ENCODE peak calls at places on chromosome 1, in nine cellular contexts. One of them, this sample, is unnamed.

GRCh38 chr1:65260851-65261473 is 48.4 kb upstream of the DNAJC6 start:
- DNase-seq in A549: peak; percentile 71
- DNase-seq in ovary: no peak
- DNase-seq in body of pancreas: no peak
- DNase-seq in sigmoid colon: no peak
- DNase-seq in HCT116: peak; percentile 59
- DNase-seq in adrenal gland: peak; percentile 81
- DNase-seq in heart left ventricle: no peak
- DNase-seq in transverse colon: no peak
- DNase-seq in this sample: no peak

GRCh38 chr1:178684542-178685000 is 40.5 kb upstream of the RALGPS2 start:
- DNase-seq in A549: peak; percentile 33
- DNase-seq in ovary: no peak
- DNase-seq in body of pancreas: no peak
- DNase-seq in sigmoid colon: no peak
- DNase-seq in HCT116: peak; percentile 65
- DNase-seq in adrenal gland: no peak
- DNase-seq in heart left ventricle: no peak
- DNase-seq in transverse colon: no peak
- DNase-seq in this sample: no peak

GRCh38 chr1:68969430-68969829 is 472.5 kb upstream of the DEPDC1 start:
- DNase-seq in A549: no peak
- DNase-seq in ovary: no peak
- DNase-seq in body of pancreas: no peak
- DNase-seq in sigmoid colon: no peak
- DNase-seq in HCT116: no peak
- DNase-seq in adrenal gland: no peak
- DNase-seq in heart left ventricle: no peak
- DNase-seq in transverse colon: no peak
- DNase-seq in this sample: no peak

GRCh38 chr1:161706483-161707347 is at the start of gene FCRLA:
- DNase-seq in A549: no peak
- DNase-seq in ovary: no peak
- DNase-seq in body of pancreas: no peak
- DNase-seq in sigmoid colon: no peak
- DNase-seq in HCT116: no peak
- DNase-seq in adrenal gland: no peak
- DNase-seq in heart left ventricle: peak; percentile 37
- DNase-seq in transverse colon: no peak
- DNase-seq in this sample: no peak

GRCh38 chr1:246317723-246318359 is 189.2 kb downstream of the SMYD3 start:
- DNase-seq in A549: no peak
- DNase-seq in ovary: no peak
- DNase-seq in body of pancreas: no peak
- DNase-seq in sigmoid colon: no peak
- DNase-seq in HCT116: no peak
- DNase-seq in adrenal gland: no peak
- DNase-seq in heart left ventricle: no peak
- DNase-seq in transverse colon: no peak
- DNase-seq in this sample: no peak

GRCh38 chr1:21280482-21280881 is 9.8 kb downstream of the ECE1 start:
- DNase-seq in A549: no peak
- DNase-seq in ovary: no peak
- DNase-seq in body of pancreas: no peak
- DNase-seq in sigmoid colon: no peak
- DNase-seq in HCT116: no peak
- DNase-seq in adrenal gland: no peak
- DNase-seq in heart left ventricle: no peak
- DNase-seq in transverse colon: no peak
- DNase-seq in this sample: no peak

GRCh38 chr1:11376981-11377583 is 101.9 kb upstream of the DISP3 start:
- DNase-seq in A549: no peak
- DNase-seq in ovary: no peak
- DNase-seq in body of pancreas: no peak
- DNase-seq in sigmoid colon: no peak
- DNase-seq in HCT116: no peak
- DNase-seq in adrenal gland: no peak
- DNase-seq in heart left ventricle: no peak
- DNase-seq in transverse colon: no peak
- DNase-seq in this sample: no peak

GRCh38 chr1:6703016-6703415 is 1.4 kb upstream of the DNAJC11 start:
- DNase-seq in A549: no peak
- DNase-seq in ovary: no peak
- DNase-seq in body of pancreas: no peak
- DNase-seq in sigmoid colon: no peak
- DNase-seq in HCT116: no peak
- DNase-seq in adrenal gland: no peak
- DNase-seq in heart left ventricle: no peak
- DNase-seq in transverse colon: no peak
- DNase-seq in this sample: no peak

GRCh38 chr1:61403863-61404615 is 320.9 kb downstream of the TM2D1 start:
- DNase-seq in A549: no peak
- DNase-seq in ovary: no peak
- DNase-seq in body of pancreas: no peak
- DNase-seq in sigmoid colon: no peak
- DNase-seq in HCT116: no peak
- DNase-seq in adrenal gland: peak; percentile 17
- DNase-seq in heart left ventricle: no peak
- DNase-seq in transverse colon: no peak
- DNase-seq in this sample: no peak

GRCh38 chr1:169484683-169485426 is 889 bp downstream of the SLC19A2 start:
- DNase-seq in A549: peak; percentile 38
- DNase-seq in ovary: peak; percentile 69
- DNase-seq in body of pancreas: peak; percentile 72
- DNase-seq in sigmoid colon: peak; percentile 89
- DNase-seq in HCT116: no peak
- DNase-seq in adrenal gland: peak; percentile 81
- DNase-seq in heart left ventricle: peak; percentile 56
- DNase-seq in transverse colon: peak; percentile 57
- DNase-seq in this sample: peak; percentile 55
- TF ChIP-seq POLR2A in A549: no peak
- TF ChIP-seq POLR2A in ovary: no peak
- TF ChIP-seq POLR2A in body of pancreas: no peak
- TF ChIP-seq POLR2A in sigmoid colon: no peak
- TF ChIP-seq POLR2A in HCT116: no peak
- TF ChIP-seq POLR2A in adrenal gland: no peak
- TF ChIP-seq POLR2A in heart left ventricle: no peak
- TF ChIP-seq POLR2A in transverse colon: no peak
- TF ChIP-seq POLR2A in this sample: no peak

DNA sequence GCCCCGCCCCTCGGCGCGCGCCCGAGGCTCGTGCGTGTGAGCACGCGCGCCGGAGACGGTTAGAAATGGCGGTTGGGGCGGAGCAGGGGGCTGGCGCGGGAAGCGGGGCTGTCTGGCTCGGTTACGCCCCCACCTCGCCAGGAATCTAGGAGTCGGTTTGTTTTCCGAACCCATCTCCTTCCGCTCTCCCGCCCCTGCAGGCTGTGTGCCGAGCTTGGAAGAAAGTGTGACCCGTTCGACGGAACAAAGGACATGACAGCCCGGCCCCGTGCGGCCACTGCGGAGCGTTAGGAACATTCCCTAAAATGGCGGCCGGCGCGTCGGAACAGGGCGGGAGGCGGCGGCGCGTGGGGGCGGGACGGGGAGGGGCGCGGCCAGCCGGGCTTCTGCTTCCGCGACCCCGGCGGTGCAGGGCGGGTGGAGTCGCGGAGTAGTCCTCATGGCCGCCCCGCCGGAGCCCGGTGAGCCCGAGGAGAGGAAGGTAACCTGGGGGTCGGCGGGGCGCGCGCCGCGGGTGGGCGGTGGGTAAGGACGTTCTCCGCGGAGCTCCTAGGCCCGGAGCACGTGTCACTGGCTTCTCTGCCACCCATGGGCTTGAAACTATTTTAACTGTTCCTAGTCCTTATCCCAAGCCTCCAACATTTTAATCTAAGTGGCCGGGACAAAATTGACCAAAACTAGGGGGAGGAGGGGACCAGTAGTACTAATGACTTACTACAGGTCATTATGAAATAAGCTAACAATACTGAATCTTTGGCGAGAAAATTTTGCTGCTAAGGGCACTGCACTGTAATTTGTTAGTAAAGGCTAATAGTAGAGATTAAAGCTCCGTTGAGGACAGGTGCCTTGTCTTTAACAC is at the start of gene COX20:
- DNase-seq in A549: peak; percentile 66
- DNase-seq in ovary: peak; percentile 95
- DNase-seq in body of pancreas: peak; percentile 91
- DNase-seq in sigmoid colon: peak; percentile 96
- DNase-seq in HCT116: peak; percentile 71
- DNase-seq in adrenal gland: peak; percentile 91
- DNase-seq in heart left ventricle: peak; percentile 92
- DNase-seq in transverse colon: peak; percentile 92
- DNase-seq in this sample: peak; percentile 89
- TF ChIP-seq CTCF in A549: no peak
- TF ChIP-seq CTCF in ovary: peak; percentile 6
- TF ChIP-seq CTCF in body of pancreas: peak; percentile 21
- TF ChIP-seq CTCF in sigmoid colon: no peak
- TF ChIP-seq CTCF in HCT116: no peak
- TF ChIP-seq CTCF in adrenal gland: no peak
- TF ChIP-seq CTCF in heart left ventricle: no peak
- TF ChIP-seq CTCF in transverse colon: no peak
- TF ChIP-seq CTCF in this sample: no peak

DNA sequence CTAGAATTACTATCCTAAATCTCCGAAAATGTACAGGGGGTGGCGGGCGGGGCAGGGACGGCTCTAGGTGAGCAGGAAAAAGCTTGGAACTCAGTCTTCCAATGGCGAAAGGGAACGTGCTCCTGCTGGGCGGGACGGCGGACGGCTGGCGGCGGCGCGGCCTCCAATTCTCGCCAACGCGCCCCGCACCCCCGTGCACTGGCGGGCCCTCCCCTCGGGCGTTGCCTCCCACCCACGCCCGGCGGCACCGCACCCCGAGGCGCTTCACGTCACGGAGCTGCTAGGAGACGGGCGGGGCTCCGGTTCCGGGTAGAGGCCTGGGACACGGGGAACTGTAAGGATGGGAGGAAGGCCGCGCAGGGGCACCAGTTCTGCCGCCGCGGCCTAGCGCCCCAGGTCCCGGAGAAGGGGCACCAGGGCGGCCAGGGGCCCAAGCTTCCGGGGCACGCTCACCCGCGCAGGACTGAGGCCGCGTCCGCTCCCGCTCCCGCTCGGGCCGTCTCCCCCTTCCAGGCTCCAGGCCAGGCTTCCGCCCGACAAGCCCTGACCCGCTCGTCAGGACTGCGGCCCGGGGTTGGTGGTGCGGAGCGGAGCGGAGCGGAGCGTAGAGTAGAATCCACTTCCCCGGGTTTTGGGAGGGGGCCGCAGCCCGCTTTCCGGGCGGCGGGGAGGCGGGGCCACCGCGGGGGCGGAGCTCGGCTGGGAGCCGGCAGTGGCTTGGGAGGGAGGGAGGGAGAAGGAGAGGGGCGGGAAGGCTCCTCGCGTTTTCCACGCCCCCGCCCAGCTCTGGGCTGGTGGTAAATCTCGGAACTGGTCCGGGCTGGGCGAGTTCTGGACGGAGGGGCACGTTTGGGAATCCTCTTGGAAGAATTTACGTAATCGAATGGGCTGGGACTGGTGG is at the start of gene DDX59:
- DNase-seq in A549: peak; percentile 95
- DNase-seq in ovary: peak; percentile 97
- DNase-seq in body of pancreas: peak; percentile 95
- DNase-seq in sigmoid colon: peak; percentile 98
- DNase-seq in HCT116: peak; percentile 95
- DNase-seq in adrenal gland: peak; percentile 97
- DNase-seq in heart left ventricle: peak; percentile 98
- DNase-seq in transverse colon: peak; percentile 96
- DNase-seq in this sample: peak; percentile 96
- TF ChIP-seq POLR2A in A549: peak; percentile 46
- TF ChIP-seq POLR2A in ovary: peak; percentile 97
- TF ChIP-seq POLR2A in body of pancreas: peak; percentile 91
- TF ChIP-seq POLR2A in sigmoid colon: peak; percentile 87
- TF ChIP-seq POLR2A in HCT116: peak; percentile 61
- TF ChIP-seq POLR2A in adrenal gland: peak; percentile 92
- TF ChIP-seq POLR2A in heart left ventricle: peak; percentile 73
- TF ChIP-seq POLR2A in transverse colon: peak; percentile 96
- TF ChIP-seq POLR2A in this sample: peak; percentile 73

GRCh38 chr1:236063919-236064673 is 794 bp downstream of the NID1 start:
- DNase-seq in A549: peak; percentile 43
- DNase-seq in ovary: peak; percentile 85
- DNase-seq in body of pancreas: peak; percentile 78
- DNase-seq in sigmoid colon: peak; percentile 95
- DNase-seq in HCT116: no peak
- DNase-seq in adrenal gland: peak; percentile 55
- DNase-seq in heart left ventricle: peak; percentile 70
- DNase-seq in transverse colon: peak; percentile 50
- DNase-seq in this sample: peak; percentile 71

GRCh38 chr1:236063551-236063918 is 1.4 kb downstream of the NID1 start:
- DNase-seq in A549: no peak
- DNase-seq in ovary: no peak
- DNase-seq in body of pancreas: no peak
- DNase-seq in sigmoid colon: no peak
- DNase-seq in HCT116: no peak
- DNase-seq in adrenal gland: no peak
- DNase-seq in heart left ventricle: no peak
- DNase-seq in transverse colon: no peak
- DNase-seq in this sample: no peak

GRCh38 chr1:236065509-236066005 is 667 bp upstream of the NID1 start:
- DNase-seq in A549: no peak
- DNase-seq in ovary: no peak
- DNase-seq in body of pancreas: no peak
- DNase-seq in sigmoid colon: no peak
- DNase-seq in HCT116: no peak
- DNase-seq in adrenal gland: no peak
- DNase-seq in heart left ventricle: no peak
- DNase-seq in transverse colon: no peak
- DNase-seq in this sample: no peak

GRCh38 chr1:236066054-236066453 is 1.2 kb upstream of the NID1 start:
- DNase-seq in A549: no peak
- DNase-seq in ovary: no peak
- DNase-seq in body of pancreas: no peak
- DNase-seq in sigmoid colon: peak; percentile 82
- DNase-seq in HCT116: no peak
- DNase-seq in adrenal gland: peak; percentile 33
- DNase-seq in heart left ventricle: peak; percentile 49
- DNase-seq in transverse colon: no peak
- DNase-seq in this sample: no peak

DNA sequence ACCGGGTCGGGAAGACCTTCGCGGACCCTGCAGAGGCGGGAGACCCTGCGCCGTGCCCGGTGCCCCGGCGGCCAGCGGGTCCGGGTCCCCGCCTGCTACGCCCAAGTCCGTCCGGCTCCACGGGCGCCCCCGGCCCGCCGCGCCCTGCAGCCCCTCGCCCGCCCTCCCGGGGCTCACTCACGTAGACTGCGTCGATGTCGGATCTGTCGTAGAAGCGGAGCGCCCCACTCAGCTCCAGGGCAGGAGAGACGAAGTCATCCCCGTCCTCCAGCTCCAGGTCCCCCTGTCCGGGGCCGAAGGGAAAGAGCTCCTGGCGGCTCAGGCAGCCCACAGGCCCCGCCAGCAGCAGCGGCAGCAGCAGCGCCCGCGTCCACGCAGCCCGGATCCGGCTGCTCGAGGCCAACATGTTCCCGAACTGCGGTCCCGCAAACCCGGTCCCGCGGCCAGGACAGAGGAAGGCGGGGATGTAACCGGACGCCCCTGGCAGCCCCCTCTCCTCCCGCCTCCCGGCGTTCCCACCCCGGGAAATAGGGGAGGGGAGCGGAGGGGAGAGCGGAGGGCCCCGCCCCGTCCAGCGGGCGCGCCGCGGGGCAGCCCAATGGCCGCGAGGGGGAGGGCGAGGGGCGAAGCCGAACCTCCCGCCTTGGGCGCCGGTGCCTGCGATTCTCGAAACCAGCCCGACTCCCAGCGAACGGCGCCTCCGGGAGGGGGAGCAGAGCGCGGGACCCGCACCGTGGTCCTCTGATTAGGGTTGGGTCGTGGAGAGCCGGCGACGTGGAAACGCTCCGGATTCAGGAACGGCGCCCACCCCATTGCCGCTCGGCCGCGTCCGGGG is at the start of gene NID1:
- DNase-seq in A549: peak; percentile 58
- DNase-seq in ovary: peak; percentile 94
- DNase-seq in body of pancreas: peak; percentile 72
- DNase-seq in sigmoid colon: peak; percentile 98
- DNase-seq in HCT116: no peak
- DNase-seq in adrenal gland: peak; percentile 83
- DNase-seq in heart left ventricle: peak; percentile 93
- DNase-seq in transverse colon: peak; percentile 76
- DNase-seq in this sample: peak; percentile 93
- TF ChIP-seq CTCF in A549: no peak
- TF ChIP-seq CTCF in ovary: peak; percentile 82
- TF ChIP-seq CTCF in body of pancreas: peak; percentile 33
- TF ChIP-seq CTCF in sigmoid colon: no peak
- TF ChIP-seq CTCF in HCT116: no peak
- TF ChIP-seq CTCF in adrenal gland: no peak
- TF ChIP-seq CTCF in heart left ventricle: peak; percentile 54
- TF ChIP-seq CTCF in transverse colon: peak; percentile 29
- TF ChIP-seq CTCF in this sample: peak; percentile 49

This sample was measured in uterus.